ENCODE peak calls at places on chromosomes 12 and 14, in nine cellular contexts. One of them, this sample, is unnamed.

GRCh38 chr12:75865315-75865714 is 166.3 kb downstream of the PHLDA1 start:
- DNase-seq in activated CD4-positive, alpha-beta T cell treated with anti-CD3 and anti-CD28 coated beads, Interleukin-2, amount 50 U/mL, for 24 hours: no peak
- DNase-seq in fibroblast of mammary gland: no peak
- DNase-seq in T-helper 17 cell: no peak
- DNase-seq in activated CD8-positive, alpha-beta memory T cell treated with anti-CD3 and anti-CD28 coated beads for 1 hour: no peak
- DNase-seq in foreskin fibroblast: no peak
- DNase-seq in aorta: no peak
- DNase-seq in progenitor cell of endocrine pancreas: no peak
- DNase-seq in ecto neural progenitor cell: no peak
- DNase-seq in this sample: no peak

GRCh38 chr12:72274926-72275325 is 2.8 kb downstream of the TRHDE start:
- DNase-seq in progenitor cell of endocrine pancreas: no peak
- DNase-seq in T-helper 17 cell: no peak
- DNase-seq in aorta: no peak
- DNase-seq in activated CD8-positive, alpha-beta memory T cell treated with anti-CD3 and anti-CD28 coated beads for 1 hour: no peak
- DNase-seq in ecto neural progenitor cell: no peak
- DNase-seq in activated CD4-positive, alpha-beta T cell treated with anti-CD3 and anti-CD28 coated beads, Interleukin-2, amount 50 U/mL, for 24 hours: no peak
- DNase-seq in fibroblast of mammary gland: peak
- DNase-seq in foreskin fibroblast: peak
- DNase-seq in this sample: no peak

GRCh38 chr12:110073049-110073831 is 24.9 kb upstream of the C12orf76 start:
- DNase-seq in aorta: peak
- DNase-seq in progenitor cell of endocrine pancreas: no peak
- DNase-seq in activated CD8-positive, alpha-beta memory T cell treated with anti-CD3 and anti-CD28 coated beads for 1 hour: no peak
- DNase-seq in foreskin fibroblast: peak
- DNase-seq in ecto neural progenitor cell: no peak
- DNase-seq in T-helper 17 cell: no peak
- DNase-seq in activated CD4-positive, alpha-beta T cell treated with anti-CD3 and anti-CD28 coated beads, Interleukin-2, amount 50 U/mL, for 24 hours: no peak
- DNase-seq in fibroblast of mammary gland: peak
- DNase-seq in this sample: peak

GRCh38 chr14:71714225-71714624 is 218.0 kb upstream of the RGS6 start:
- DNase-seq in activated CD4-positive, alpha-beta T cell treated with anti-CD3 and anti-CD28 coated beads, Interleukin-2, amount 50 U/mL, for 24 hours: no peak
- DNase-seq in foreskin fibroblast: peak
- DNase-seq in T-helper 17 cell: no peak
- DNase-seq in progenitor cell of endocrine pancreas: no peak
- DNase-seq in ecto neural progenitor cell: no peak
- DNase-seq in activated CD8-positive, alpha-beta memory T cell treated with anti-CD3 and anti-CD28 coated beads for 1 hour: no peak
- DNase-seq in aorta: no peak
- DNase-seq in fibroblast of mammary gland: peak
- DNase-seq in this sample: peak

GRCh38 chr12:118371354-118372282 is 1.1 kb downstream of the TAOK3 start:
- DNase-seq in ecto neural progenitor cell: peak
- DNase-seq in activated CD4-positive, alpha-beta T cell treated with anti-CD3 and anti-CD28 coated beads, Interleukin-2, amount 50 U/mL, for 24 hours: no peak
- DNase-seq in T-helper 17 cell: no peak
- DNase-seq in progenitor cell of endocrine pancreas: peak
- DNase-seq in foreskin fibroblast: peak
- DNase-seq in aorta: peak
- DNase-seq in activated CD8-positive, alpha-beta memory T cell treated with anti-CD3 and anti-CD28 coated beads for 1 hour: no peak
- DNase-seq in fibroblast of mammary gland: no peak
- DNase-seq in this sample: peak

GRCh38 chr12:674272-674781 is 11.1 kb upstream of the NINJ2 start:
- DNase-seq in aorta: no peak
- DNase-seq in progenitor cell of endocrine pancreas: no peak
- DNase-seq in ecto neural progenitor cell: no peak
- DNase-seq in foreskin fibroblast: no peak
- DNase-seq in activated CD4-positive, alpha-beta T cell treated with anti-CD3 and anti-CD28 coated beads, Interleukin-2, amount 50 U/mL, for 24 hours: peak
- DNase-seq in fibroblast of mammary gland: peak
- DNase-seq in T-helper 17 cell: peak
- DNase-seq in activated CD8-positive, alpha-beta memory T cell treated with anti-CD3 and anti-CD28 coated beads for 1 hour: peak
- DNase-seq in this sample: no peak

GRCh38 chr14:72917420-72917819 is 8.8 kb upstream of the DCAF4 start:
- DNase-seq in ecto neural progenitor cell: no peak
- DNase-seq in T-helper 17 cell: no peak
- DNase-seq in foreskin fibroblast: no peak
- DNase-seq in fibroblast of mammary gland: no peak
- DNase-seq in progenitor cell of endocrine pancreas: no peak
- DNase-seq in activated CD8-positive, alpha-beta memory T cell treated with anti-CD3 and anti-CD28 coated beads for 1 hour: no peak
- DNase-seq in aorta: no peak
- DNase-seq in activated CD4-positive, alpha-beta T cell treated with anti-CD3 and anti-CD28 coated beads, Interleukin-2, amount 50 U/mL, for 24 hours: no peak
- DNase-seq in this sample: no peak

GRCh38 chr12:1806301-1807106 is 13.9 kb upstream of the LRTM2 start:
- DNase-seq in fibroblast of mammary gland: peak
- DNase-seq in activated CD8-positive, alpha-beta memory T cell treated with anti-CD3 and anti-CD28 coated beads for 1 hour: no peak
- DNase-seq in aorta: peak
- DNase-seq in foreskin fibroblast: no peak
- DNase-seq in T-helper 17 cell: no peak
- DNase-seq in ecto neural progenitor cell: no peak
- DNase-seq in activated CD4-positive, alpha-beta T cell treated with anti-CD3 and anti-CD28 coated beads, Interleukin-2, amount 50 U/mL, for 24 hours: no peak
- DNase-seq in progenitor cell of endocrine pancreas: no peak
- DNase-seq in this sample: peak

GRCh38 chr14:93788307-93788556 is at the start of gene PRIMA1:
- DNase-seq in fibroblast of mammary gland: no peak
- DNase-seq in aorta: no peak
- DNase-seq in T-helper 17 cell: no peak
- DNase-seq in activated CD4-positive, alpha-beta T cell treated with anti-CD3 and anti-CD28 coated beads, Interleukin-2, amount 50 U/mL, for 24 hours: no peak
- DNase-seq in progenitor cell of endocrine pancreas: no peak
- DNase-seq in activated CD8-positive, alpha-beta memory T cell treated with anti-CD3 and anti-CD28 coated beads for 1 hour: no peak
- DNase-seq in foreskin fibroblast: no peak
- DNase-seq in ecto neural progenitor cell: no peak
- DNase-seq in this sample: no peak

GRCh38 chr12:91852646-91853045 is 293.0 kb downstream of the BTG1 start:
- DNase-seq in activated CD8-positive, alpha-beta memory T cell treated with anti-CD3 and anti-CD28 coated beads for 1 hour: no peak
- DNase-seq in progenitor cell of endocrine pancreas: no peak
- DNase-seq in T-helper 17 cell: no peak
- DNase-seq in fibroblast of mammary gland: peak
- DNase-seq in ecto neural progenitor cell: no peak
- DNase-seq in aorta: no peak
- DNase-seq in foreskin fibroblast: peak
- DNase-seq in activated CD4-positive, alpha-beta T cell treated with anti-CD3 and anti-CD28 coated beads, Interleukin-2, amount 50 U/mL, for 24 hours: no peak
- DNase-seq in this sample: no peak

GRCh38 chr12:58349161-58349560 is 407.8 kb downstream of the ATP23 start:
- DNase-seq in aorta: no peak
- DNase-seq in progenitor cell of endocrine pancreas: no peak
- DNase-seq in T-helper 17 cell: no peak
- DNase-seq in foreskin fibroblast: no peak
- DNase-seq in activated CD8-positive, alpha-beta memory T cell treated with anti-CD3 and anti-CD28 coated beads for 1 hour: no peak
- DNase-seq in activated CD4-positive, alpha-beta T cell treated with anti-CD3 and anti-CD28 coated beads, Interleukin-2, amount 50 U/mL, for 24 hours: no peak
- DNase-seq in ecto neural progenitor cell: no peak
- DNase-seq in fibroblast of mammary gland: no peak
- DNase-seq in this sample: peak

GRCh38 chr12:82411561-82412230 is 53.4 kb downstream of the METTL25 start:
- DNase-seq in fibroblast of mammary gland: no peak
- DNase-seq in foreskin fibroblast: no peak
- DNase-seq in T-helper 17 cell: no peak
- DNase-seq in ecto neural progenitor cell: no peak
- DNase-seq in aorta: no peak
- DNase-seq in activated CD4-positive, alpha-beta T cell treated with anti-CD3 and anti-CD28 coated beads, Interleukin-2, amount 50 U/mL, for 24 hours: no peak
- DNase-seq in progenitor cell of endocrine pancreas: no peak
- DNase-seq in activated CD8-positive, alpha-beta memory T cell treated with anti-CD3 and anti-CD28 coated beads for 1 hour: no peak
- DNase-seq in this sample: peak

GRCh38 chr12:4036872-4037271 is 163.7 kb upstream of the PARP11 start:
- DNase-seq in ecto neural progenitor cell: no peak
- DNase-seq in fibroblast of mammary gland: peak
- DNase-seq in aorta: no peak
- DNase-seq in activated CD4-positive, alpha-beta T cell treated with anti-CD3 and anti-CD28 coated beads, Interleukin-2, amount 50 U/mL, for 24 hours: no peak
- DNase-seq in foreskin fibroblast: peak
- DNase-seq in T-helper 17 cell: no peak
- DNase-seq in progenitor cell of endocrine pancreas: no peak
- DNase-seq in activated CD8-positive, alpha-beta memory T cell treated with anti-CD3 and anti-CD28 coated beads for 1 hour: no peak
- DNase-seq in this sample: no peak

GRCh38 chr12:67276469-67276868 is 7.3 kb downstream of the CAND1 start:
- DNase-seq in progenitor cell of endocrine pancreas: no peak
- DNase-seq in foreskin fibroblast: no peak
- DNase-seq in activated CD4-positive, alpha-beta T cell treated with anti-CD3 and anti-CD28 coated beads, Interleukin-2, amount 50 U/mL, for 24 hours: no peak
- DNase-seq in activated CD8-positive, alpha-beta memory T cell treated with anti-CD3 and anti-CD28 coated beads for 1 hour: no peak
- DNase-seq in aorta: no peak
- DNase-seq in fibroblast of mammary gland: no peak
- DNase-seq in T-helper 17 cell: no peak
- DNase-seq in ecto neural progenitor cell: no peak
- DNase-seq in this sample: peak

GRCh38 chr12:9001233-9001632 is 11.9 kb downstream of the KLRG1 start:
- DNase-seq in ecto neural progenitor cell: no peak
- DNase-seq in activated CD8-positive, alpha-beta memory T cell treated with anti-CD3 and anti-CD28 coated beads for 1 hour: no peak
- DNase-seq in aorta: no peak
- DNase-seq in activated CD4-positive, alpha-beta T cell treated with anti-CD3 and anti-CD28 coated beads, Interleukin-2, amount 50 U/mL, for 24 hours: no peak
- DNase-seq in progenitor cell of endocrine pancreas: no peak
- DNase-seq in T-helper 17 cell: no peak
- DNase-seq in foreskin fibroblast: no peak
- DNase-seq in fibroblast of mammary gland: no peak
- DNase-seq in this sample: no peak

GRCh38 chr12:95225645-95226212 is 8.1 kb downstream of the VEZT start:
- DNase-seq in fibroblast of mammary gland: no peak
- DNase-seq in activated CD8-positive, alpha-beta memory T cell treated with anti-CD3 and anti-CD28 coated beads for 1 hour: no peak
- DNase-seq in ecto neural progenitor cell: no peak
- DNase-seq in T-helper 17 cell: no peak
- DNase-seq in activated CD4-positive, alpha-beta T cell treated with anti-CD3 and anti-CD28 coated beads, Interleukin-2, amount 50 U/mL, for 24 hours: no peak
- DNase-seq in progenitor cell of endocrine pancreas: no peak
- DNase-seq in aorta: no peak
- DNase-seq in foreskin fibroblast: no peak
- DNase-seq in this sample: no peak

GRCh38 chr14:88706425-88706824 is 86.3 kb downstream of the EML5 start:
- DNase-seq in T-helper 17 cell: no peak
- DNase-seq in activated CD4-positive, alpha-beta T cell treated with anti-CD3 and anti-CD28 coated beads, Interleukin-2, amount 50 U/mL, for 24 hours: no peak
- DNase-seq in ecto neural progenitor cell: no peak
- DNase-seq in fibroblast of mammary gland: peak
- DNase-seq in foreskin fibroblast: peak
- DNase-seq in activated CD8-positive, alpha-beta memory T cell treated with anti-CD3 and anti-CD28 coated beads for 1 hour: no peak
- DNase-seq in progenitor cell of endocrine pancreas: no peak
- DNase-seq in aorta: no peak
- DNase-seq in this sample: peak

GRCh38 chr14:95045836-95046430 is 111.4 kb downstream of the DICER1 start:
- DNase-seq in ecto neural progenitor cell: peak
- DNase-seq in T-helper 17 cell: no peak
- DNase-seq in progenitor cell of endocrine pancreas: no peak
- DNase-seq in aorta: no peak
- DNase-seq in activated CD4-positive, alpha-beta T cell treated with anti-CD3 and anti-CD28 coated beads, Interleukin-2, amount 50 U/mL, for 24 hours: no peak
- DNase-seq in fibroblast of mammary gland: no peak
- DNase-seq in foreskin fibroblast: no peak
- DNase-seq in activated CD8-positive, alpha-beta memory T cell treated with anti-CD3 and anti-CD28 coated beads for 1 hour: no peak
- DNase-seq in this sample: no peak

GRCh38 chr12:120496353-120497340 is 734 bp downstream of the DYNLL1 start:
- DNase-seq in activated CD8-positive, alpha-beta memory T cell treated with anti-CD3 and anti-CD28 coated beads for 1 hour: peak
- DNase-seq in progenitor cell of endocrine pancreas: peak
- DNase-seq in foreskin fibroblast: peak
- DNase-seq in ecto neural progenitor cell: peak
- DNase-seq in fibroblast of mammary gland: peak
- DNase-seq in activated CD4-positive, alpha-beta T cell treated with anti-CD3 and anti-CD28 coated beads, Interleukin-2, amount 50 U/mL, for 24 hours: no peak
- DNase-seq in T-helper 17 cell: peak
- DNase-seq in aorta: peak
- DNase-seq in this sample: peak

GRCh38 chr12:121861549-121862254 is 3.0 kb upstream of the HPD start:
- DNase-seq in foreskin fibroblast: peak
- DNase-seq in activated CD8-positive, alpha-beta memory T cell treated with anti-CD3 and anti-CD28 coated beads for 1 hour: no peak
- DNase-seq in ecto neural progenitor cell: no peak
- DNase-seq in activated CD4-positive, alpha-beta T cell treated with anti-CD3 and anti-CD28 coated beads, Interleukin-2, amount 50 U/mL, for 24 hours: no peak
- DNase-seq in progenitor cell of endocrine pancreas: no peak
- DNase-seq in T-helper 17 cell: no peak
- DNase-seq in fibroblast of mammary gland: peak
- DNase-seq in aorta: no peak
- DNase-seq in this sample: peak

GRCh38 chr14:36683083-36683724 is 21.5 kb downstream of the PAX9 start:
- DNase-seq in activated CD8-positive, alpha-beta memory T cell treated with anti-CD3 and anti-CD28 coated beads for 1 hour: no peak
- DNase-seq in ecto neural progenitor cell: no peak
- DNase-seq in aorta: no peak
- DNase-seq in activated CD4-positive, alpha-beta T cell treated with anti-CD3 and anti-CD28 coated beads, Interleukin-2, amount 50 U/mL, for 24 hours: no peak
- DNase-seq in progenitor cell of endocrine pancreas: no peak
- DNase-seq in fibroblast of mammary gland: no peak
- DNase-seq in T-helper 17 cell: no peak
- DNase-seq in foreskin fibroblast: no peak
- DNase-seq in this sample: no peak

GRCh38 chr14:75279739-75280447 is 1.3 kb downstream of the FOS start:
- DNase-seq in ecto neural progenitor cell: no peak
- DNase-seq in aorta: peak
- DNase-seq in fibroblast of mammary gland: no peak
- DNase-seq in activated CD4-positive, alpha-beta T cell treated with anti-CD3 and anti-CD28 coated beads, Interleukin-2, amount 50 U/mL, for 24 hours: no peak
- DNase-seq in activated CD8-positive, alpha-beta memory T cell treated with anti-CD3 and anti-CD28 coated beads for 1 hour: no peak
- DNase-seq in foreskin fibroblast: no peak
- DNase-seq in T-helper 17 cell: no peak
- DNase-seq in progenitor cell of endocrine pancreas: no peak
- DNase-seq in this sample: peak

GRCh38 chr12:22935501-22935900 is 310.5 kb downstream of the ETNK1 start:
- DNase-seq in T-helper 17 cell: no peak
- DNase-seq in progenitor cell of endocrine pancreas: no peak
- DNase-seq in activated CD4-positive, alpha-beta T cell treated with anti-CD3 and anti-CD28 coated beads, Interleukin-2, amount 50 U/mL, for 24 hours: no peak
- DNase-seq in foreskin fibroblast: peak
- DNase-seq in aorta: no peak
- DNase-seq in ecto neural progenitor cell: no peak
- DNase-seq in activated CD8-positive, alpha-beta memory T cell treated with anti-CD3 and anti-CD28 coated beads for 1 hour: no peak
- DNase-seq in fibroblast of mammary gland: peak
- DNase-seq in this sample: no peak

GRCh38 chr12:92133795-92134637 is 11.6 kb downstream of the BTG1 start:
- DNase-seq in progenitor cell of endocrine pancreas: no peak
- DNase-seq in aorta: no peak
- DNase-seq in foreskin fibroblast: no peak
- DNase-seq in activated CD8-positive, alpha-beta memory T cell treated with anti-CD3 and anti-CD28 coated beads for 1 hour: no peak
- DNase-seq in fibroblast of mammary gland: no peak
- DNase-seq in activated CD4-positive, alpha-beta T cell treated with anti-CD3 and anti-CD28 coated beads, Interleukin-2, amount 50 U/mL, for 24 hours: no peak
- DNase-seq in T-helper 17 cell: no peak
- DNase-seq in ecto neural progenitor cell: no peak
- DNase-seq in this sample: no peak

GRCh38 chr14:52703225-52703624 is 3.8 kb upstream of the PSMC6 start:
- DNase-seq in T-helper 17 cell: no peak
- DNase-seq in aorta: peak
- DNase-seq in progenitor cell of endocrine pancreas: no peak
- DNase-seq in foreskin fibroblast: peak
- DNase-seq in activated CD8-positive, alpha-beta memory T cell treated with anti-CD3 and anti-CD28 coated beads for 1 hour: no peak
- DNase-seq in fibroblast of mammary gland: peak
- DNase-seq in ecto neural progenitor cell: no peak
- DNase-seq in activated CD4-positive, alpha-beta T cell treated with anti-CD3 and anti-CD28 coated beads, Interleukin-2, amount 50 U/mL, for 24 hours: no peak
- DNase-seq in this sample: peak

GRCh38 chr12:57147641-57147944 is 174 bp upstream of the LRP1-AS start:
- DNase-seq in T-helper 17 cell: no peak
- DNase-seq in fibroblast of mammary gland: peak
- DNase-seq in foreskin fibroblast: peak
- DNase-seq in activated CD8-positive, alpha-beta memory T cell treated with anti-CD3 and anti-CD28 coated beads for 1 hour: no peak
- DNase-seq in aorta: peak
- DNase-seq in progenitor cell of endocrine pancreas: no peak
- DNase-seq in ecto neural progenitor cell: no peak
- DNase-seq in activated CD4-positive, alpha-beta T cell treated with anti-CD3 and anti-CD28 coated beads, Interleukin-2, amount 50 U/mL, for 24 hours: no peak
- DNase-seq in this sample: no peak

GRCh38 chr12:79673334-79673733 is 17.4 kb downstream of the PAWR start:
- DNase-seq in foreskin fibroblast: no peak
- DNase-seq in ecto neural progenitor cell: no peak
- DNase-seq in fibroblast of mammary gland: no peak
- DNase-seq in T-helper 17 cell: no peak
- DNase-seq in activated CD4-positive, alpha-beta T cell treated with anti-CD3 and anti-CD28 coated beads, Interleukin-2, amount 50 U/mL, for 24 hours: no peak
- DNase-seq in aorta: no peak
- DNase-seq in progenitor cell of endocrine pancreas: no peak
- DNase-seq in activated CD8-positive, alpha-beta memory T cell treated with anti-CD3 and anti-CD28 coated beads for 1 hour: no peak
- DNase-seq in this sample: no peak

GRCh38 chr12:27592548-27592947 is 68.5 kb downstream of the PPFIBP1 start:
- DNase-seq in activated CD4-positive, alpha-beta T cell treated with anti-CD3 and anti-CD28 coated beads, Interleukin-2, amount 50 U/mL, for 24 hours: no peak
- DNase-seq in T-helper 17 cell: no peak
- DNase-seq in aorta: peak
- DNase-seq in ecto neural progenitor cell: no peak
- DNase-seq in fibroblast of mammary gland: peak
- DNase-seq in progenitor cell of endocrine pancreas: no peak
- DNase-seq in foreskin fibroblast: peak
- DNase-seq in activated CD8-positive, alpha-beta memory T cell treated with anti-CD3 and anti-CD28 coated beads for 1 hour: no peak
- DNase-seq in this sample: peak

GRCh38 chr12:33116284-33116683 is 219.7 kb upstream of the PKP2 start:
- DNase-seq in aorta: no peak
- DNase-seq in foreskin fibroblast: no peak
- DNase-seq in activated CD4-positive, alpha-beta T cell treated with anti-CD3 and anti-CD28 coated beads, Interleukin-2, amount 50 U/mL, for 24 hours: no peak
- DNase-seq in progenitor cell of endocrine pancreas: no peak
- DNase-seq in ecto neural progenitor cell: no peak
- DNase-seq in T-helper 17 cell: no peak
- DNase-seq in activated CD8-positive, alpha-beta memory T cell treated with anti-CD3 and anti-CD28 coated beads for 1 hour: no peak
- DNase-seq in fibroblast of mammary gland: no peak
- DNase-seq in this sample: no peak

GRCh38 chr14:106619618-106620017 is 1093.2 kb downstream of the TMEM121 start:
- DNase-seq in progenitor cell of endocrine pancreas: no peak
- DNase-seq in ecto neural progenitor cell: no peak
- DNase-seq in aorta: no peak
- DNase-seq in fibroblast of mammary gland: no peak
- DNase-seq in T-helper 17 cell: no peak
- DNase-seq in foreskin fibroblast: no peak
- DNase-seq in activated CD4-positive, alpha-beta T cell treated with anti-CD3 and anti-CD28 coated beads, Interleukin-2, amount 50 U/mL, for 24 hours: no peak
- DNase-seq in activated CD8-positive, alpha-beta memory T cell treated with anti-CD3 and anti-CD28 coated beads for 1 hour: no peak
- DNase-seq in this sample: no peak

GRCh38 chr12:52319097-52319496 is 2.1 kb downstream of the KRT83 start:
- DNase-seq in ecto neural progenitor cell: no peak
- DNase-seq in activated CD8-positive, alpha-beta memory T cell treated with anti-CD3 and anti-CD28 coated beads for 1 hour: no peak
- DNase-seq in fibroblast of mammary gland: no peak
- DNase-seq in foreskin fibroblast: no peak
- DNase-seq in activated CD4-positive, alpha-beta T cell treated with anti-CD3 and anti-CD28 coated beads, Interleukin-2, amount 50 U/mL, for 24 hours: no peak
- DNase-seq in T-helper 17 cell: no peak
- DNase-seq in aorta: no peak
- DNase-seq in progenitor cell of endocrine pancreas: no peak
- DNase-seq in this sample: no peak

This sample was measured in fibroblast of lung.